ENCODE peak calls at places on chromosomes 12 and 14, in four cellular contexts. One of them, this sample, is unnamed.
A peak's percentile ranks its signal among the peaks of the same experiment; 100 is the strongest.

GRCh38 chr14:24273422-24273998 is 2.1 kb upstream of the RABGGTA start:
- DNase-seq in progenitor cell of endocrine pancreas: no peak
- DNase-seq in neural crest cell: no peak
- DNase-seq in AG04450: no peak
- DNase-seq in this sample: no peak

GRCh38 chr14:68979722-68980552 is 835 bp upstream of the ACTN1 start:
- DNase-seq in progenitor cell of endocrine pancreas: peak; percentile 24
- DNase-seq in neural crest cell: peak; percentile 22
- DNase-seq in AG04450: no peak
- DNase-seq in this sample: peak; percentile 59

GRCh38 chr12:76866726-76867125 is 12.1 kb downstream of the CSRP2 start:
- DNase-seq in progenitor cell of endocrine pancreas: no peak
- DNase-seq in neural crest cell: no peak
- DNase-seq in AG04450: no peak
- DNase-seq in this sample: no peak

GRCh38 chr12:48023386-48023785 is 19.1 kb upstream of the COL2A1 start:
- DNase-seq in progenitor cell of endocrine pancreas: no peak
- DNase-seq in neural crest cell: no peak
- DNase-seq in AG04450: no peak
- DNase-seq in this sample: no peak

GRCh38 chr14:71202881-71203280 is 295.6 kb downstream of the PCNX1 start:
- DNase-seq in progenitor cell of endocrine pancreas: no peak
- DNase-seq in neural crest cell: no peak
- DNase-seq in AG04450: no peak
- DNase-seq in this sample: no peak

GRCh38 chr14:65832431-65833253 is 420.1 kb downstream of the FUT8 start:
- DNase-seq in progenitor cell of endocrine pancreas: no peak
- DNase-seq in neural crest cell: no peak
- DNase-seq in AG04450: no peak
- DNase-seq in this sample: no peak

GRCh38 chr12:56931474-56931978 is 2.7 kb downstream of the SDR9C7 start:
- DNase-seq in progenitor cell of endocrine pancreas: no peak
- DNase-seq in neural crest cell: peak; percentile 16
- DNase-seq in AG04450: peak; percentile 34
- DNase-seq in this sample: no peak

GRCh38 chr12:127174881-127175280 is 1092.1 kb upstream of the TMEM132C start:
- DNase-seq in progenitor cell of endocrine pancreas: no peak
- DNase-seq in neural crest cell: no peak
- DNase-seq in AG04450: no peak
- DNase-seq in this sample: no peak

GRCh38 chr12:54937376-54937775 is 47.2 kb downstream of the TESPA1 start:
- DNase-seq in progenitor cell of endocrine pancreas: no peak
- DNase-seq in neural crest cell: no peak
- DNase-seq in AG04450: no peak
- DNase-seq in this sample: no peak

GRCh38 chr12:120856980-120857379 is 47.2 kb downstream of the SPPL3 start:
- DNase-seq in progenitor cell of endocrine pancreas: no peak
- DNase-seq in neural crest cell: no peak
- DNase-seq in AG04450: no peak
- DNase-seq in this sample: no peak

GRCh38 chr14:73784065-73784987 is 67.3 kb upstream of the PTGR2 start:
- DNase-seq in progenitor cell of endocrine pancreas: no peak
- DNase-seq in neural crest cell: no peak
- DNase-seq in AG04450: no peak
- DNase-seq in this sample: no peak

GRCh38 chr12:90366286-90366685 is 588.7 kb downstream of the CCER1 start:
- DNase-seq in progenitor cell of endocrine pancreas: no peak
- DNase-seq in neural crest cell: no peak
- DNase-seq in AG04450: no peak
- DNase-seq in this sample: no peak

GRCh38 chr12:78183854-78184253 is 353.2 kb downstream of the NAV3 start:
- DNase-seq in progenitor cell of endocrine pancreas: no peak
- DNase-seq in neural crest cell: no peak
- DNase-seq in AG04450: no peak
- DNase-seq in this sample: no peak

GRCh38 chr12:120276734-120277133 is 11.2 kb upstream of the PXN start:
- DNase-seq in progenitor cell of endocrine pancreas: no peak
- DNase-seq in neural crest cell: no peak
- DNase-seq in AG04450: no peak
- DNase-seq in this sample: no peak

GRCh38 chr12:92624236-92624635 is 78.6 kb upstream of the PLEKHG7 start:
- DNase-seq in progenitor cell of endocrine pancreas: no peak
- DNase-seq in neural crest cell: no peak
- DNase-seq in AG04450: no peak
- DNase-seq in this sample: no peak

GRCh38 chr14:26526132-26526531 is 71.7 kb downstream of the NOVA1 start:
- DNase-seq in progenitor cell of endocrine pancreas: no peak
- DNase-seq in neural crest cell: no peak
- DNase-seq in AG04450: no peak
- DNase-seq in this sample: no peak

GRCh38 chr12:104586325-104587048 is 129.7 kb downstream of the CHST11 start:
- DNase-seq in progenitor cell of endocrine pancreas: no peak
- DNase-seq in neural crest cell: no peak
- DNase-seq in AG04450: no peak
- DNase-seq in this sample: no peak

DNA sequence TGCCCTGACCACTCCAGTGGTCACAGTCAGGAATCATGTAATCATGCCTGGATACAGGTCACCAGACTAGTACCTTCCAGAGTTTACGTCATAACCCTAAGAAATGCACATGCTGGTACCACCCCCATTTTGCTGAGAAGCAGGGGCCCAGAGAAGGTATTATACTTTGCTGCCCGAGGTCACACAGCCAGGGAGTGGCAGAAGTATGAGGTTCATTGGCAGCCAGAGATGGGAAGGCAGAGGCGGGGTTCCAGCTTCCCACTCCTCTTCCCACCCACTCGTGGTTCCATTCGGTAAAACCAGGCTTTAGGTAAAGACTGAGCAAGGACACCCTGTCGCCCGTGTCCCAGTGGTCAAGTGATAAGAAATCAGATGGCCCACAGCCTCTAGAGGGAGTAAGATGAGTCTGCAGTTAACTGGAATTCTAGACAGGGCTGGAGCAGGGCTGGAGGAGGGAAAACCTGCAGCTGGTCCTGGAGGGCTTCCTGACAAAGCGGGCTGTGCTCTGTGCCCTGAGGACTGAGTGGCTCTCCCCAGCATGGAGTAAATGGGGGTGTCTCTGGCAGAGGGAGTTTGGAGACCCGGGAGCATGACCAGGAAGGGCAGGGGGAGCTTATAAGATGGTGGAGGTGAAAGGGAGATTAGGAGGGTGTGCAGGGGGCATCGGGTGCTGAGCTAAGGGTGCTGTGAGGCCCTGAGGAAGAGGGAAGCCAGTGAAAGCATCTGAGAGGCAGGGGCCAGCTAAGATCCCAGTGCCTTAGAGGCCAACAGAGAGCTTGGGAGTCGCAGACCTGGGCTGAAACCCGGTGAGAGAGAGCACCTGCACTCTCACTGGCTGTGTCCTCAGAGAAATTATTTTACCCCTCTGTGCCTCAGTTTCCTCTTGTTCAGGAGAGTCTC is 5.7 kb downstream of the FAM222A start:
- DNase-seq in progenitor cell of endocrine pancreas: no peak
- DNase-seq in neural crest cell: peak; percentile 28
- DNase-seq in AG04450: no peak
- DNase-seq in this sample: peak; percentile 45
- TF ChIP-seq CTCF in progenitor cell of endocrine pancreas: peak; percentile 39
- TF ChIP-seq CTCF in neural crest cell: peak; percentile 51
- TF ChIP-seq CTCF in AG04450: peak; percentile 37
- TF ChIP-seq CTCF in this sample: no peak

GRCh38 chr14:47442206-47442605 is 233.2 kb downstream of the MDGA2 start:
- DNase-seq in progenitor cell of endocrine pancreas: peak; percentile 10
- DNase-seq in neural crest cell: no peak
- DNase-seq in AG04450: no peak
- DNase-seq in this sample: peak; percentile 23
- TF ChIP-seq CTCF in progenitor cell of endocrine pancreas: peak; percentile 51
- TF ChIP-seq CTCF in neural crest cell: peak; percentile 48
- TF ChIP-seq CTCF in AG04450: no peak
- TF ChIP-seq CTCF in this sample: no peak

GRCh38 chr14:60327447-60328331 is 78.7 kb downstream of the PPM1A start:
- DNase-seq in progenitor cell of endocrine pancreas: peak; percentile 21
- DNase-seq in neural crest cell: no peak
- DNase-seq in AG04450: no peak
- DNase-seq in this sample: peak; percentile 46
- TF ChIP-seq CTCF in progenitor cell of endocrine pancreas: peak; percentile 31
- TF ChIP-seq CTCF in neural crest cell: no peak
- TF ChIP-seq CTCF in AG04450: no peak
- TF ChIP-seq CTCF in this sample: no peak

DNA sequence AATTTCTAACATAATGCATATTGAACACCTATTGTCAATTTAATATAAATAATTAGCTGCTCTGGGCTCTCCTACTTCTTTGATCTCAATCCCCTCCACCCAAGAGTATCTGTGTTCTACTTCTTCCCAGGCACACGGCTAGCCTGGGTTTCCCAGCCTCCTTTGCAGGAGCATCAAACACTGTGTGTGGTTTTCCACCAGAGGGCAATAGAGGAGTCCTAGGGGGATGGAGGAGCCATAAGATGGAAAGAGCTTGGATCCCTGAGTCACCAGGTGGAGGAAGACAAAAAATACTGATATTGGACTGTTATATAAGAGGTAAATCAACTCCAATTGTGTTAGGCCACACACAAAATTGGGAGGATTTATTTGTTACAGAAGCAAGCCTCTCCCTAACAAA is 333.7 kb downstream of the GLT1D1 start:
- DNase-seq in progenitor cell of endocrine pancreas: no peak
- DNase-seq in neural crest cell: no peak
- DNase-seq in AG04450: no peak
- DNase-seq in this sample: no peak
- TF ChIP-seq CTCF in progenitor cell of endocrine pancreas: peak; percentile 20
- TF ChIP-seq CTCF in neural crest cell: peak; percentile 31
- TF ChIP-seq CTCF in AG04450: no peak
- TF ChIP-seq CTCF in this sample: no peak

This sample was measured in WTC11.